ENCODE peak calls at places on chromosomes 6 and 20, in four cellular contexts. L is A549, O is HepG2, M is SK-N-SH. V is an unnamed sample.

GRCh38 chr6:39128106-39128505 is 13.1 kb upstream of the SAYSD1 start:
- DNase-seq in L (no peak), O (no peak), M (no peak), V (no peak)

GRCh38 chr20:33237989-33238388 is 2.2 kb downstream of the BPIFA1 start:
- DNase-seq in L (no peak), O (no peak), M (no peak), V (no peak)

GRCh38 chr20:53897884-53898557 is 172.4 kb downstream of the BCAS1 start:
- DNase-seq in L (no peak), O (no peak), M (no peak), V (no peak)

GRCh38 chr6:164167873-164168405 is 753.4 kb downstream of the QKI start:
- DNase-seq in L (no peak), O (no peak), M (peak), V (no peak)

GRCh38 chr6:2168480-2168879 is 76.9 kb downstream of the GMDS start:
- DNase-seq in L (no peak), O (no peak), M (no peak), V (no peak)

GRCh38 chr6:16136536-16137450 is 7.9 kb downstream of the MYLIP start:
- DNase-seq in L (peak), O (no peak), M (no peak), V (peak)

GRCh38 chr20:32052090-32052791 is at the start of gene HCK:
- DNase-seq in L (no peak), O (no peak), M (peak), V (no peak)

GRCh38 chr20:46365483-46366215 is 40.8 kb downstream of the ELMO2 start:
- DNase-seq in L (no peak), O (no peak), M (no peak), V (no peak)

GRCh38 chr6:43181942-43182860 is at the start of gene CUL9:
- DNase-seq in L (peak), O (peak), M (peak), V (peak)

GRCh38 chr6:168404560-168404959 is 36.4 kb upstream of the SMOC2 start:
- DNase-seq in L (no peak), O (no peak), M (no peak), V (no peak)

GRCh38 chr6:101266063-101266462 is 127.4 kb upstream of the GRIK2 start:
- DNase-seq in L (no peak), O (no peak), M (no peak), V (no peak)

GRCh38 chr6:48110436-48111142 is 408 bp downstream of the PTCHD4 start:
- DNase-seq in L (no peak), O (no peak), M (no peak), V (no peak)

GRCh38 chr6:13319891-13320564 is 8.3 kb downstream of the TBC1D7 start:
- DNase-seq in L (no peak), O (no peak), M (no peak), V (no peak)

GRCh38 chr6:137811121-137811911 is 55.7 kb upstream of the TNFAIP3 start:
- DNase-seq in L (peak), O (peak), M (no peak), V (peak)

GRCh38 chr20:59124326-59125029 is 39.1 kb upstream of the ZNF831 start:
- DNase-seq in L (no peak), O (no peak), M (no peak), V (no peak)
- TF ChIP-seq RAD21 in L (no peak), O (no peak), M (no peak), V (no peak)

GRCh38 chr6:111809264-111809663 is 64.0 kb downstream of the FYN start:
- DNase-seq in L (no peak), O (no peak), M (no peak), V (no peak)
- TF ChIP-seq RAD21 in L (no peak), O (no peak), M (no peak), V (no peak)

GRCh38 chr6:37137881-37138568 is 31.9 kb upstream of the PIM1 start:
- DNase-seq in L (peak), O (peak), M (no peak), V (no peak)
- TF ChIP-seq RAD21 in L (no peak), O (no peak), M (no peak), V (no peak)

GRCh38 chr20:63058696-63059335 is 52.1 kb upstream of the BHLHE23 start:
- DNase-seq in L (no peak), O (no peak), M (no peak), V (no peak)
- TF ChIP-seq RAD21 in L (no peak), O (no peak), M (no peak), V (no peak)

GRCh38 chr6:132404736-132405135 is 3.5 kb upstream of the MOXD1 start:
- DNase-seq in L (no peak), O (no peak), M (no peak), V (no peak)

GRCh38 chr6:132401941-132402275 is 633 bp upstream of the MOXD1 start:
- DNase-seq in L (no peak), O (no peak), M (no peak), V (no peak)

GRCh38 chr6:132404330-132404729 is 3.1 kb upstream of the MOXD1 start:
- DNase-seq in L (no peak), O (no peak), M (no peak), V (no peak)

GRCh38 chr6:132401120-132401940 is at the start of gene MOXD1:
- DNase-seq in L (peak), O (no peak), M (peak), V (no peak)

GRCh38 chr6:132405143-132405915 is 4.1 kb upstream of the MOXD1 start:
- DNase-seq in L (no peak), O (no peak), M (no peak), V (no peak)
- TF ChIP-seq RAD21 in L (no peak), O (no peak), M (no peak), V (no peak)

DNA sequence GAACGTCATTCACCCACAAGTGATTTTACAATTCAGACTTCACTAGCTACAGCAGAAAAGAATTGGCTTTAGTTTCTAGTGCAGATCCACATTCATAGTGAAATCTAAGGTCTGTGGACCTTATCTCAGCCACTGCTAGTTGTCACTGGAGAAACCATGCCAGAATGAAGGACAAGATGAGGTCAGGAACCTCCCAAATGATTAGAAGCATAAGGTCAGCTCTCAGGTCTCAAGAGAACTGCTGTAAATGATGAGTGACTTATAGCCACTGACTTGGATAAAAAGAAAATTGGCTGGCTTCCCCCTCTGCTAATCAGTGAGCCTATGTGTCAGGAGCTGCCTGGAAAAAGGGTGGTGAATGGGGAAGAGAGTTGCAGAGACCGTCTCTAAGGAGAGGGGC is 265.3 kb upstream of the BMP2 start:
- DNase-seq in L (no peak), O (no peak), M (no peak), V (no peak)
- TF ChIP-seq RAD21 in L (no peak), O (no peak), M (no peak), V (no peak)

DNA sequence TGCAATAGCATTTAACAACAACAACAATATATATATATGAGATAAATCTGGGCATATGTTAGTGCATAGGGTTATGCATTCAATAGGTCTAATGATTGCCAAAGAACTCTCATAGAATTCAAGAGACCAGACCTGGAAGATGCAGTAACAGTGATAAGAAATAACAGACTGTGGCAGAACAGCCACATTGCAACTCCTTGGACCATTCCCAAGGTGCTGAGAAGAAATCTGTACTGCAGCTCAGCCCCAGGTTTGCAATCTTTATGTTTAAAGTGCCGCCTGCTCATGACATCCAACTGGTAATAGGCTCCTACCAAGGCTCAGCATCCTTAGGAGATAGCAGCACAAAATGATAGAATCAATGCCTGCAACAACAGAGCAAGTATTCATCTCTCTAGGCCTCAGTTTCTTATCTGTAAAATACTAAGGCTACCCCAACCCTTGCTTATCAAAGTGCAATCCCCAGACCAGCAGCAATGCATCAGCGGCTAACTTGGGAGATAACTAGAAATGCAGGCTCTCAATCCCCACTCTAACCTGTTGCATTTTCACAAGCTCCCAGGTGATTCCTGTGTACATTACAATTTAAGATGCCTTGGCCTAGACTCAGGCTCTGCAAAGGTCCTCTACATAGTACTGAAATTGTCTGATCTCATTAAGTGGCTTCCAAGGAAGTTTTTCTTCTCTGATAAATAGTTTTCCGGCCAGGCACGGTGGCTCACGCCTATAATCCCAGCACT is 30.6 kb upstream of the PIM1 start:
- DNase-seq in L (no peak), O (no peak), M (no peak), V (no peak)
- TF ChIP-seq RAD21 in L (no peak), O (no peak), M (no peak), V (no peak)

DNA sequence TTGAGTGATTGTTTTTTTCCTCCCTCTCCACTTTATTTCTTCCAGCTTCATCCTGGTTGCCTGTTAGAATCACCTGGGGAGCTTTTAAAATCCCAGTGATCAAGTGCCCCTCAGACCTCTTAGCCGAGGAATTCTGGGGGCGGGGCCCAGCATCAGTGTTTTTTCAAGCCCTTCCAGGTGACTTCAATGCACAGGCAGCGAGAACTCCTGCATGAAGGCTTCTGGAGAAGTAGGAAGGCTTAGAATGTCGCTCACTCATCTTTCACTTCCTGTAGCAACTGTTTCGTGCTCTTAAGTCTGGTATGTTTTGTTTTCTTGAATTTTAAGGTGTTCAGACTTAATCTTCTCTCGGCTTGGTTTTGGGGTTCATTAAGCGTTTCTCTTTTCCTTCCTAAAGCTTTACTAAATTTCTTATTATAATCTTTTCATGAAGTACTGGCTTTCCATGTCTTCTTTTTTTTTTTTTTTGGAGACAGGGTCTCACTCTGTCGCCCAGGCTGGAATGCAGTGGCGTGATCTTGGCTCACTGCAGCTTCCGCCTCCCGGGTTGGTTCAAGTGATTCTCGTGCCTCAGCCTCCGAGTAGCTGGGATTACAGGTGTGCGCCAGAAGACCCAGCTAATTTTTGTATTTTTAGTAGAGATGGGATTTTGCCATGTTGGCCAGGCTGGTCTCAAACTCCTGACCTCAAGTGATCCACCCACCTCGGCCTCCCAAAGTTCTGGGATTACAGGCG is 30.9 kb upstream of the TULP1 start:
- DNase-seq in L (no peak), O (no peak), M (no peak), V (no peak)
- TF ChIP-seq RAD21 in L (no peak), O (no peak), M (no peak), V (no peak)

V was measured in HCT116.